ENCODE peak calls at places on chromosome 1, in five cellular contexts. G is IMR-90, Y is H1, V is HAP-1, B is tibial nerve. M is an unnamed sample.

GRCh38 chr1:89451011-89451410 is 73.6 kb upstream of the LRRC8B start:
- DNase-seq in B (no peak), Y (no peak), V (no peak), G (peak; percentile 11), M (no peak)

GRCh38 chr1:201468501-201468843 is 516 bp downstream of the PHLDA3 start:
- DNase-seq in G (no peak), V (no peak), B (no peak), Y (no peak), M (no peak)

GRCh38 chr1:67700692-67701410 is 15.8 kb downstream of the GADD45A start:
- DNase-seq in G (peak; percentile 73), V (no peak), B (no peak), Y (no peak), M (no peak)

GRCh38 chr1:2330511-2331199 is 60.7 kb downstream of the MORN1 start:
- DNase-seq in G (peak; percentile 80), Y (no peak), V (no peak), B (peak; percentile 77), M (no peak)

GRCh38 chr1:84763912-84764675 is 73.8 kb upstream of the SSX2IP start:
- DNase-seq in B (no peak), G (no peak), Y (no peak), V (no peak), M (no peak)

GRCh38 chr1:111778541-111779051 is 22.9 kb downstream of the DDX20 start:
- DNase-seq in G (no peak), B (no peak), Y (no peak), V (peak; percentile 51), M (no peak)

GRCh38 chr1:42258218-42258617 is 76.8 kb downstream of the FOXJ3 start:
- DNase-seq in B (no peak), V (no peak), G (no peak), Y (no peak), M (no peak)

GRCh38 chr1:26799479-26800133 is 11.9 kb downstream of the PIGV start:
- DNase-seq in V (no peak), Y (no peak), B (no peak), G (peak; percentile 81), M (no peak)

GRCh38 chr1:10788592-10789006 is 7.8 kb downstream of the CASZ1 start:
- DNase-seq in B (no peak), Y (peak; percentile 64), G (no peak), V (no peak), M (no peak)

GRCh38 chr1:24986372-24986979 is 56.4 kb upstream of the RUNX3 start:
- DNase-seq in G (no peak), B (no peak), V (no peak), Y (no peak), M (no peak)

GRCh38 chr1:159015440-159015909 is 5.8 kb downstream of the IFI16 start:
- DNase-seq in B (no peak), V (no peak), Y (no peak), G (peak; percentile 94), M (peak; percentile 28)

GRCh38 chr1:67953301-67953700 is 97.1 kb downstream of the DIRAS3 start:
- DNase-seq in B (no peak), G (no peak), V (no peak), Y (no peak), M (no peak)

GRCh38 chr1:158969166-158969565 is 37.8 kb downstream of the PYHIN1 start:
- DNase-seq in B (no peak), Y (no peak), G (no peak), V (no peak), M (no peak)

GRCh38 chr1:76547916-76548315 is 319.4 kb upstream of the ST6GALNAC5 start:
- DNase-seq in Y (no peak), G (no peak), V (no peak), B (no peak), M (no peak)

GRCh38 chr1:150282558-150282958 is 204 bp downstream of the CIART start:
- DNase-seq in G (peak; percentile 22), B (peak; percentile 46), Y (no peak), V (no peak), M (no peak)

GRCh38 chr1:54709547-54710292 is 5.9 kb upstream of the TTC4 start:
- DNase-seq in G (no peak), V (no peak), Y (no peak), B (no peak), M (no peak)

GRCh38 chr1:205455581-205456382 is at the start of gene BLACAT1:
- DNase-seq in B (no peak), G (no peak), Y (peak; percentile 77), V (no peak), M (no peak)

GRCh38 chr1:187203257-187203656 is 374.5 kb downstream of the PLA2G4A start:
- DNase-seq in B (no peak), V (no peak), Y (no peak), G (peak; percentile 45), M (no peak)

GRCh38 chr1:212560933-212561460 is 47.6 kb upstream of the ATF3 start:
- DNase-seq in Y (no peak), B (no peak), V (no peak), G (no peak), M (no peak)

GRCh38 chr1:37159102-37159501 is 124.8 kb upstream of the GRIK3 start:
- DNase-seq in V (no peak), Y (peak; percentile 47), B (no peak), G (no peak), M (no peak)

GRCh38 chr1:180915426-180915965 is 2.8 kb downstream of the KIAA1614 start:
- DNase-seq in G (no peak), Y (no peak), B (no peak), V (no peak), M (no peak)

GRCh38 chr1:12485231-12486172 is 132.5 kb downstream of the DHRS3 start:
- DNase-seq in B (no peak), Y (no peak), G (peak; percentile 23), V (no peak), M (no peak)

GRCh38 chr1:90346349-90346748 is 351.4 kb downstream of the ZNF326 start:
- DNase-seq in G (no peak), V (no peak), B (no peak), Y (no peak), M (no peak)

GRCh38 chr1:20137055-20137454 is 2.1 kb upstream of the PLA2G2F start:
- DNase-seq in B (no peak), G (no peak), Y (no peak), V (no peak), M (no peak)

GRCh38 chr1:2583871-2584341 is 2.7 kb upstream of the PRXL2B start:
- DNase-seq in B (no peak), V (no peak), Y (no peak), G (peak; percentile 11), M (no peak)

GRCh38 chr1:18123467-18123992 is 15.9 kb downstream of the IGSF21 start:
- DNase-seq in G (no peak), V (no peak), Y (no peak), B (no peak), M (no peak)

GRCh38 chr1:41919764-41920397 is 1.2 kb upstream of the HIVEP3 start:
- DNase-seq in V (peak; percentile 28), Y (peak; percentile 59), G (peak; percentile 26), B (no peak), M (no peak)

GRCh38 chr1:181936768-181937581 is 124.5 kb downstream of the ZNF648 start:
- DNase-seq in B (no peak), G (no peak), V (peak; percentile 29), Y (peak; percentile 84), M (no peak)

GRCh38 chr1:215476541-215476940 is 90.6 kb upstream of the KCTD3 start:
- DNase-seq in G (peak; percentile 54), Y (no peak), V (no peak), B (no peak), M (no peak)

GRCh38 chr1:116762781-116763115 is 8.5 kb downstream of the CD2 start:
- DNase-seq in B (no peak), V (no peak), G (no peak), Y (peak; percentile 20), M (no peak)

GRCh38 chr1:27634982-27635362 is at the start of gene FGR:
- DNase-seq in G (no peak), V (no peak), Y (no peak), B (no peak), M (no peak)

GRCh38 chr1:27575861-27576331 is 28.0 kb downstream of the AHDC1 start:
- DNase-seq in V (no peak), G (no peak), B (no peak), Y (peak; percentile 85), M (no peak)

GRCh38 chr1:202023033-202023433 is 12.6 kb downstream of the ELF3 start:
- DNase-seq in B (no peak), G (no peak), Y (no peak), V (no peak), M (no peak)

GRCh38 chr1:172393354-172393753 is 27.1 kb upstream of the C1orf105 start:
- DNase-seq in V (no peak), B (no peak), G (no peak), Y (no peak), M (no peak)

GRCh38 chr1:157995575-157996169 is 2.2 kb downstream of the KIRREL1 start:
- DNase-seq in G (no peak), V (peak; percentile 2), B (no peak), Y (no peak), M (no peak)

GRCh38 chr1:8409666-8410065 is 91.8 kb downstream of the SLC45A1 start:
- DNase-seq in V (no peak), Y (no peak), G (no peak), B (no peak), M (no peak)
- H3K4me1 ChIP-seq in V (peaks cover 35% of the 10 kb centered on the region), Y (peaks cover 47% of the 10 kb centered on the region), G (peaks cover 49% of the 10 kb centered on the region), B (peaks cover 92% of the 10 kb centered on the region), M (peaks cover 93% of the 10 kb centered on the region)

GRCh38 chr1:61472876-61473275 is 252.1 kb downstream of the TM2D1 start:
- DNase-seq in Y (no peak), B (no peak), V (no peak), G (no peak), M (no peak)
- H3K27me3 ChIP-seq in Y (peaks cover 44% of the 10 kb centered on the region), B (no peaks in the 10 kb centered on the region), V (no peaks in the 10 kb centered on the region), G (no peaks in the 10 kb centered on the region), M (no peaks in the 10 kb centered on the region)

GRCh38 chr1:21263052-21263429 is 27.2 kb downstream of the ECE1 start:
- DNase-seq in Y (no peak), G (no peak), B (no peak), V (no peak), M (no peak)
- H3K4me1 ChIP-seq in Y (no peaks in the 10 kb centered on the region), G (peaks cover 47% of the 10 kb centered on the region), B (peaks cover 82% of the 10 kb centered on the region), V (peaks cover 12% of the 10 kb centered on the region), M (peaks cover 18% of the 10 kb centered on the region)

GRCh38 chr1:47713333-47713953 is 275.6 kb downstream of the FOXD2 start:
- DNase-seq in G (no peak), V (no peak), B (no peak), Y (no peak), M (no peak)
- H3K27me3 ChIP-seq in G (peaks cover 48% of the 10 kb centered on the region), V (peaks cover 25% of the 10 kb centered on the region), B (no peaks in the 10 kb centered on the region), Y (peaks cover 53% of the 10 kb centered on the region), M (peaks cover 19% of the 10 kb centered on the region)

DNA sequence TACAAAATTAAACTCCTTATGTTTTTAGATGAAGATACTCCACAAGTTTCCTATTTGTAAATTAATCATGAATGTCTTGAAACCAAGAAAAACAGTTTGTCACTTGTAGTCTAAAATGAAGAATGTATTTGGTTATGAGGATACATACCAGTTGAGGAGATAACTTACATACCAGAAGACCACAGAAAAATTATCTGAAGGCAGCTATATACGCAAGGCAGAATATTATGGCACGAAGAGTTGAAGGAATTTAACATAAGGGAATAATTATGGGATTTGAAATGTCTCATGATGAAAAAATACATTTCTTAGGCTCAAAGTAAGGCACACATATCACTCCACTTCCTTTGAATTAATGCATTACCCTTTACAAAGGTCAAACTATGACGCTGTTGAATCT is 73.3 kb downstream of the IFI44 start:
- DNase-seq in G (peak; percentile 36), V (no peak), B (no peak), Y (no peak), M (no peak)
- H3K4me1 ChIP-seq in G (no peaks in the 10 kb centered on the region), V (no peaks in the 10 kb centered on the region), B (no peaks in the 10 kb centered on the region), Y (no peaks in the 10 kb centered on the region), M (no peaks in the 10 kb centered on the region)